ENCODE peak calls at places on chromosome 19, in five cellular contexts. Y, V, Q, P and D are unnamed samples.
A peak's percentile ranks its signal among the peaks of the same experiment; 100 is the strongest.

GRCh38 chr19:46442808-46443450 is 14.2 kb upstream of the PNMA8C start:
- DNase-seq in Y (peak; percentile 40), Q (no peak), P (no peak), V (peak; percentile 66), D (peak; percentile 19)

GRCh38 chr19:46728693-46729339 is 11.9 kb upstream of the PRKD2 start:
- DNase-seq in P (peak; percentile 86), Q (peak; percentile 80), Y (peak; percentile 88), V (peak; percentile 74), D (peak; percentile 80)

GRCh38 chr19:50427997-50428425 is 4.7 kb upstream of the MYBPC2 start:
- DNase-seq in Q (peak; percentile 85), P (no peak), Y (peak; percentile 97), V (peak; percentile 69), D (peak; percentile 86)

GRCh38 chr19:44782729-44783128 is 5.0 kb downstream of the CBLC start:
- DNase-seq in V (no peak), Y (no peak), P (no peak), Q (no peak), D (no peak)

GRCh38 chr19:49101160-49101559 is 13.0 kb upstream of the LIN7B start:
- DNase-seq in P (no peak), V (no peak), Q (no peak), Y (no peak), D (no peak)

GRCh38 chr19:3319643-3320353 is 46.6 kb upstream of the NFIC start:
- DNase-seq in Q (no peak), V (no peak), Y (no peak), P (no peak), D (no peak)

GRCh38 chr19:34926685-34927375 is at the start of gene ZNF30:
- DNase-seq in Q (peak; percentile 94), V (peak; percentile 93), P (peak; percentile 92), Y (peak; percentile 97), D (peak; percentile 96)

GRCh38 chr19:42529248-42529764 is 1.0 kb upstream of the CEACAM1 start:
- DNase-seq in Y (peak; percentile 83), Q (peak; percentile 25), P (peak; percentile 55), V (peak; percentile 76), D (peak; percentile 62)

GRCh38 chr19:46825731-46826055 is 25.0 kb downstream of the AP2S1 start:
- DNase-seq in Q (no peak), V (no peak), P (no peak), Y (no peak), D (no peak)

GRCh38 chr19:38070573-38070972 is 153.4 kb downstream of the DPF1 start:
- DNase-seq in V (no peak), P (no peak), Y (no peak), Q (no peak), D (no peak)

GRCh38 chr19:35211545-35212230 is 16.9 kb downstream of the FAM187B start:
- DNase-seq in Y (peak; percentile 78), Q (peak; percentile 33), V (no peak), P (no peak), D (peak; percentile 37)

GRCh38 chr19:13118424-13119193 is 545 bp downstream of the NACC1 start:
- DNase-seq in Q (peak; percentile 43), V (peak; percentile 49), Y (peak; percentile 91), P (peak; percentile 59), D (peak; percentile 74)
- H3K36me3 ChIP-seq in Q (peaks cover 5% of the 10 kb centered on the region), V (no peaks in the 10 kb centered on the region), Y (peaks cover 15% of the 10 kb centered on the region), P (peaks cover 28% of the 10 kb centered on the region), D (no peaks in the 10 kb centered on the region)

DNA sequence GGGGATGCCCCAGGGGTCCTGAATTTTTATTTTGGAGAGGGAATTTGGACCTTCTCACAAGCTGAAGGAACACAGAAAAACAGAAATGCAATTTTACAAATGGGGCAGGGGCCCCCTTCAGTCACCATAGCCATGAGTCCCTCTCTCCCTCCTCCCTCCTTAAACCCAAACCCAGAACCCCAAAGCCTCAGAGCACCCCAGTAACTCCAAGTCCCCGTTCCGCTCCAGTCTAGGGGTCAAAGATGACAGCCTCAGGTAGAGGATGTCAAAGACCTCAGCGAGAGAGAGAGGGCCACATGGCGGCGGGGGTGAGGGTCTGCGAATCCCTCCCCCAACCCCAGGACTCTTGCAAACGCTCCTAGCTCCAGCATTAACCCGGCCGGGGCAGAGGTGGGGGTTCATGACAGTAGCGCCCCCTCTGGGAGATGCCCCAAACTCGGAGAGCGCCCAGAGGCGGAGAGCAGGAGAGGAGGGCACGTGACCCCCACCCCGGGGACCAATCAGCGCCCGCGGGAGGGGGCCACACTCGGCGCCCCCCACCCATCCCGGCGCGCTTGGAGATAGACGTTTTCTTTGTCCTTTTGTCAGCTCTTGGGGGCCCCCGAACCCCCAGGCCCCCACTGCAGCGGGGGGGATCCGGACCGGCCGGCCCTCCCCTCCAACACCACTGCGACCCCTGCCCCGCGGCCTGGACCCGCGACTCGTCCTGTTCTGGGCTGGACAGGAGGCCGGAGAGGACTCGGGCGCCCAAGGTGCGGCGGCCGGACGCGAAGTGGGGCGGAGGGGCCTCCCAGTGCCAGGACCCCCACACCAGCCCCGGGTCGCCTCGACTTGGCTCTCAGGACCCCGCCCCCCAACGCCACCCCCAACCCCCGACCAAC is 20.8 kb upstream of the SEMA6B start:
- DNase-seq in Y (no peak), P (no peak), Q (no peak), V (no peak), D (no peak)
- TF ChIP-seq CTCF in Y (peak; percentile 6), P (no peak), Q (no peak), V (no peak), D (no peak)

DNA sequence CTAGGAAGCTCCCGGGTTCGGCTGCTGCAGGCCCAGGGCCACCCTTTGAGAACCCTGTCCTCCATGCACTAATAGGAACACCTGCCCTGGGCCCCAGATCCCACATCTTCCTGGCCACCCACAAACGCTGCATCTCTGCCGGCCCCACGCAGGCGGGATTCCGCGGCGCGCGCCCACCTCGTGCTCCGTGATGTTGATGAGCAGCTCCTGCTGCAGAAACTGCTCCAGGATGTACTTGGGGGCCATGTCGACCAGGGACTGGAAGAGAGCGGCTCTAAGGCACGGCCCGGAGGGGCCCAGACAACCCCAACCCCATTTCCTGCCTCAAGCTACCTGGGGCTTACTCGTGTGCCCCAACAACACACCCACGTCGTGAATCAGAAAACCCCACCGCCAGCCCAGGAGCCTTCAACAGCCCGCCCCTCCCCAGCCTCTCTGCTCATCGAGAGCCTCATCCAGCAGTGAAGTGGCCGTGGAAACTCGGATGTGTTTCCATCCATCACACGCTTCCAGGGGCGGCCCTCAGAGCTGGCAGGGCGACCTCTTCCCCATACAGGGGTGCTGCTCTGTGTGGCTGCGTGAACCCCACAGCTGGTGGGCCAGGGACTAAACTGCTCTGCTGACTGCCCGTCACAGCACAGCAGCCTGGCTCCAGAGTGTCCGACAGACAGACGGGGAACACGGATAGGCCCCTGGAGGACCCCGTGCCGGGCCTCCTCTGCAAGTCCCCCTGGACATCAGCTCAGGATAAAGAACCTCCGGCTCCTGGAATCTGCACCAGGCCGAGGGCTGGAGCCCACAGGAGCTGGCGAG is 4.2 kb downstream of the POLR2E start:
- DNase-seq in P (peak; percentile 6), Q (no peak), V (no peak), Y (peak; percentile 64), D (no peak)
- H3K36me3 ChIP-seq in P (peaks cover 51% of the 10 kb centered on the region), Q (peaks cover 54% of the 10 kb centered on the region), V (peaks cover 11% of the 10 kb centered on the region), Y (peaks cover 67% of the 10 kb centered on the region), D (peaks cover 64% of the 10 kb centered on the region)

GRCh38 chr19:30009013-30009412 is 67.0 kb downstream of the URI1 start:
- DNase-seq in Q (no peak), Y (no peak), P (no peak), V (no peak), D (no peak)

GRCh38 chr19:30014770-30015169 is 72.7 kb downstream of the URI1 start:
- DNase-seq in P (no peak), V (no peak), Q (no peak), Y (no peak), D (no peak)

GRCh38 chr19:30006206-30006605 is 64.2 kb downstream of the URI1 start:
- DNase-seq in V (no peak), Y (no peak), P (no peak), Q (no peak), D (no peak)

GRCh38 chr19:30008169-30008568 is 66.1 kb downstream of the URI1 start:
- DNase-seq in P (no peak), V (no peak), Q (no peak), Y (no peak), D (no peak)

GRCh38 chr19:30011051-30011578 is 69.1 kb downstream of the URI1 start:
- DNase-seq in Y (no peak), Q (no peak), V (no peak), P (peak; percentile 10), D (no peak)
- TF ChIP-seq CTCF in Y (no peak), Q (no peak), V (no peak), P (peak; percentile 8), D (no peak)

DNA sequence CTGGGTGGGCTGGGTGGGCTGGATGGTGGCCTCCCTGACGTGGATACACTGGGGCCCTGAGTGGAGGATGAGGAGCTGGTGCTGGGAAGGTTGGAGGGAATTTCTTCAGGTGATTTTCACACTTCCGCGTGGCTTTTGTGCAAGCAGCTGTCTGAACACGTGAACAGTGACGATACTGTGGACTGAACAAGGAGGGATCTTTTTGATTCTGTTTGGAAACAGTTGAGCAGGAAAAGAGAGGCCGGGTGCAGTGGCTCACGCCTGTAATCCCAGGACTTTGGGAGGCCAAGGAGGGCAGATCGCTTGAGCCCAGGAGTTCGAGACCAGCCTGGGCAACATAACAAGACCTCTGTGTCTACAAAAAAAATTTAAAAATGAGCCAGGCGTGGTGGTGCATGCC is 9.1 kb upstream of the GTF2F1 start:
- DNase-seq in V (no peak), Y (no peak), P (no peak), Q (no peak), D (no peak)
- H3K36me3 ChIP-seq in V (no peaks in the 10 kb centered on the region), Y (no peaks in the 10 kb centered on the region), P (no peaks in the 10 kb centered on the region), Q (no peaks in the 10 kb centered on the region), D (no peaks in the 10 kb centered on the region)

GRCh38 chr19:10995926-10996600 is 35.2 kb downstream of the SMARCA4 start:
- DNase-seq in Q (no peak), Y (no peak), V (no peak), P (no peak), D (no peak)
- TF ChIP-seq CTCF in Q (no peak), Y (no peak), V (no peak), P (no peak), D (no peak)

DNA sequence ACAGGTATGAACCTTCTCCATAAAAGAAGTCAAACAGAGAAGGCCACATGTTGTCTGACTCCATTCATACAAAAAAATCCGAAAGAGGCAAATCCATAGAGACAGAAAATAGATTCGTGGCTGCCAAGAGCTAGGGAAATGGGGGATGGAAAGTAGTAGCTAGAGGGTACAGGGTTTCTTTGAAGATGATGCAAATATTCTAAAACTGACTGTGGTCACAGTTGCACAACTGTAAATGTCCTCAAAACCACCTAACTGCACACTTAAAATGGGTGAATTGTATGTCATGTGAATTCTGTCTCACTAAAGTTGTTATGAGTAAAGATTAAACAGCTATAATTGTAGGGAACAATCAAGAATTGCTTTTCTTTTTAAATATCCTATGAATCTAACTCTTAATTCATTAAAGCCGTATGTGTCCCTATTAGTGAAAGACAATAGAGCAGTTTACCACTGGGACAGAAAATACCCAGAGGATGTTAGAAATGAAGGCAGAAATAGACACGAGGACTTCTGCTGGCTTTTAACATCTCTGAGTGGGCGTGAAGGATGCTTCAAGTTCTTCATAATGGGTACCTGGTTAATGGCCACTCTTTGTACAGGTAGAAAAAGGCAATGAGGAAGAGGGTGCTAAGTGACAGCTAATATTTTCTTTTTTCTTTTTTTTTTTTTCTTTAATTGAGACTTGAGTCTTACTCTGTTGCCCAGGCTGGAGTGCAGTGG is 21.2 kb downstream of the INSR start:
- DNase-seq in Q (no peak), Y (no peak), V (no peak), P (no peak), D (no peak)
- H3K36me3 ChIP-seq in Q (peaks cover 17% of the 10 kb centered on the region), Y (no peaks in the 10 kb centered on the region), V (no peaks in the 10 kb centered on the region), P (no peaks in the 10 kb centered on the region), D (no peaks in the 10 kb centered on the region)

DNA sequence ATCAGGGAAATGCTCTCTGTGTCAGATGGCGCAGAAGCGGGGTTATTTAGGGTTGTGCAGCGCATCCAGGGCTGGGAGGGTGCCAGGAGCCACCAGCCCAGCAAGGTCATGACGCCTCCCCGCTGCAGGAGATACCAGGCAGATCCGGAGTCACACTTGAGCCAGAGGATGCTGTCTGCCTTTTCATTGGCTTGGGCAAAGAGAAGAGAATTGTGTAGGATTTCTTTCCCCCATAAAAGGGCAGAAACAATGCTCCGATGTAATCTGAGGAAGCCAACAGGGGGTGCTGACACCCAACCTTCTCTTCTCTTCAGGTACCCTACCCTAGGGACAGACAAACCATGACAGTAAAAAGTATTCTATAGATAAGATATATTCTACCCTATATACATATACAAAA is 346.4 kb downstream of the TSHZ3 start:
- DNase-seq in Y (no peak), Q (no peak), V (no peak), P (no peak), D (no peak)
- TF ChIP-seq CTCF in Y (no peak), Q (no peak), V (no peak), P (no peak), D (no peak)